ENCODE peak calls at places on chromosomes 12 and 14, in four cellular contexts. B is GM19239, O is heart right ventricle, E is testis. Q is an unnamed sample.

GRCh38 chr12:108099778-108100177 is 29.3 kb upstream of the WSCD2 start:
- DNase-seq in O (no peak), E (no peak), B (no peak), Q (no peak)

GRCh38 chr12:95446511-95446910 is 27.4 kb upstream of the METAP2 start:
- DNase-seq in O (peak), E (peak), B (no peak), Q (no peak)

GRCh38 chr12:109696485-109697269 is 16.9 kb upstream of the FAM222A start:
- DNase-seq in E (no peak), O (no peak), B (no peak), Q (no peak)

GRCh38 chr14:88477513-88478250 is 77.1 kb downstream of the PTPN21 start:
- DNase-seq in B (no peak), O (no peak), E (no peak), Q (no peak)

GRCh38 chr14:52069617-52070431 is 965 bp upstream of the NID2 start:
- DNase-seq in B (no peak), E (peak), O (no peak), Q (no peak)

GRCh38 chr12:67193705-67194104 is 75.5 kb upstream of the CAND1 start:
- DNase-seq in O (no peak), B (no peak), E (peak), Q (no peak)

GRCh38 chr12:124556896-124557501 is 10.4 kb downstream of the NCOR2 start:
- DNase-seq in O (peak), B (no peak), E (peak), Q (no peak)

GRCh38 chr14:92653162-92653651 is 95.2 kb downstream of the LGMN start:
- DNase-seq in E (no peak), B (no peak), O (no peak), Q (no peak)

GRCh38 chr12:78562358-78563205 is 302.0 kb upstream of the SYT1 start:
- DNase-seq in O (no peak), E (no peak), B (no peak), Q (no peak)

GRCh38 chr12:65122661-65123060 is 1.6 kb upstream of the WIF1 start:
- DNase-seq in E (no peak), O (no peak), B (no peak), Q (no peak)

GRCh38 chr12:1083888-1084262 is 92.9 kb downstream of the ERC1 start:
- DNase-seq in B (no peak), E (peak), O (no peak), Q (no peak)

GRCh38 chr12:109480356-109480755 is 2.9 kb downstream of the UBE3B start:
- DNase-seq in O (no peak), E (no peak), B (no peak), Q (no peak)

GRCh38 chr14:75141062-75141461 is 14.2 kb upstream of the NEK9 start:
- DNase-seq in E (no peak), B (no peak), O (no peak), Q (no peak)

GRCh38 chr12:9039397-9039977 is 50.1 kb downstream of the KLRG1 start:
- DNase-seq in B (peak), E (peak), O (no peak), Q (no peak)

GRCh38 chr12:5910790-5911548 is 34.1 kb downstream of the ANO2 start:
- DNase-seq in O (no peak), B (no peak), E (no peak), Q (no peak)

GRCh38 chr14:76516884-76517283 is 140.9 kb downstream of the ESRRB start:
- DNase-seq in B (no peak), O (no peak), E (no peak), Q (no peak)

GRCh38 chr12:14367097-14367661 is 1.7 kb downstream of the ATF7IP start:
- DNase-seq in E (no peak), O (no peak), B (no peak), Q (no peak)

GRCh38 chr12:29427964-29428363 is 47.0 kb upstream of the ERGIC2 start:
- DNase-seq in O (no peak), B (peak), E (no peak), Q (no peak)

GRCh38 chr12:92124708-92125067 is 21.0 kb downstream of the BTG1 start:
- DNase-seq in E (no peak), O (no peak), B (no peak), Q (no peak)